ENCODE peak calls at places on chromosomes 5 and 9, in five cellular contexts. H, T, N, D and G are unnamed samples.
A peak's percentile ranks its signal among the peaks of the same experiment; 100 is the strongest.

GRCh38 chr5:86968311-86968753 is 299.4 kb upstream of the RASA1 start:
- DNase-seq in H (no peak), N (no peak), D (peak; percentile 21), T (no peak), G (peak; percentile 74)

GRCh38 chr9:76456202-76456926 is 2.6 kb upstream of the GCNT1 start:
- DNase-seq in N (peak; percentile 75), D (no peak), H (peak; percentile 31), T (peak; percentile 86), G (peak; percentile 64)

GRCh38 chr9:12720551-12720950 is 27.4 kb downstream of the TYRP1 start:
- DNase-seq in N (no peak), D (no peak), T (no peak), H (no peak), G (no peak)

GRCh38 chr5:683619-684481 is 9.3 kb downstream of the TPPP start:
- DNase-seq in D (no peak), N (no peak), T (no peak), H (no peak), G (no peak)

GRCh38 chr5:99005506-99005905 is 76.7 kb upstream of the CHD1 start:
- DNase-seq in T (no peak), N (no peak), D (no peak), H (no peak), G (no peak)

GRCh38 chr5:1016036-1016435 is 7.4 kb downstream of the NKD2 start:
- DNase-seq in T (no peak), H (peak; percentile 65), D (no peak), N (no peak), G (no peak)

GRCh38 chr5:169629847-169630548 is 7.1 kb upstream of the DOCK2 start:
- DNase-seq in D (peak; percentile 57), H (no peak), T (no peak), N (no peak), G (peak; percentile 83)

GRCh38 chr5:74123928-74124327 is 497.9 kb downstream of the ARHGEF28 start:
- DNase-seq in N (no peak), H (no peak), D (no peak), T (no peak), G (no peak)

GRCh38 chr5:56838409-56839039 is 23.2 kb downstream of the MAP3K1 start:
- DNase-seq in T (no peak), N (no peak), D (peak; percentile 25), H (no peak), G (peak; percentile 78)

GRCh38 chr9:81032831-81033230 is 656.5 kb downstream of the TLE1 start:
- DNase-seq in H (no peak), D (no peak), N (no peak), T (no peak), G (no peak)

GRCh38 chr9:122228906-122229837 is at the start of gene LHX6:
- DNase-seq in N (no peak), H (no peak), T (no peak), D (no peak), G (no peak)

GRCh38 chr9:90167920-90168319 is 474.7 kb downstream of the DIRAS2 start:
- DNase-seq in H (no peak), N (no peak), T (no peak), D (no peak), G (no peak)

GRCh38 chr5:123094227-123094918 is 5.3 kb downstream of the PRDM6 start:
- DNase-seq in T (no peak), H (no peak), D (no peak), N (no peak), G (no peak)
- H3K4me3 ChIP-seq in T (no peak overlapping the region), H (no peak overlapping the region), D (no peak overlapping the region), N (no peak overlapping the region), G (no peak overlapping the region)

GRCh38 chr9:124863371-124863831 is 1.5 kb downstream of the ARPC5L start:
- DNase-seq in T (no peak), H (peak; percentile 49), D (no peak), N (no peak), G (no peak)

GRCh38 chr9:124859803-124860581 is 1.8 kb downstream of the RPL35 start:
- DNase-seq in D (no peak), H (no peak), N (no peak), T (no peak), G (no peak)

GRCh38 chr9:124860582-124861341 is 995 bp downstream of the RPL35 start:
- DNase-seq in N (no peak), T (no peak), D (no peak), H (no peak), G (no peak)

GRCh38 chr9:124858330-124859046 is 3.3 kb downstream of the RPL35 start:
- DNase-seq in N (no peak), H (no peak), T (no peak), D (no peak), G (no peak)

DNA sequence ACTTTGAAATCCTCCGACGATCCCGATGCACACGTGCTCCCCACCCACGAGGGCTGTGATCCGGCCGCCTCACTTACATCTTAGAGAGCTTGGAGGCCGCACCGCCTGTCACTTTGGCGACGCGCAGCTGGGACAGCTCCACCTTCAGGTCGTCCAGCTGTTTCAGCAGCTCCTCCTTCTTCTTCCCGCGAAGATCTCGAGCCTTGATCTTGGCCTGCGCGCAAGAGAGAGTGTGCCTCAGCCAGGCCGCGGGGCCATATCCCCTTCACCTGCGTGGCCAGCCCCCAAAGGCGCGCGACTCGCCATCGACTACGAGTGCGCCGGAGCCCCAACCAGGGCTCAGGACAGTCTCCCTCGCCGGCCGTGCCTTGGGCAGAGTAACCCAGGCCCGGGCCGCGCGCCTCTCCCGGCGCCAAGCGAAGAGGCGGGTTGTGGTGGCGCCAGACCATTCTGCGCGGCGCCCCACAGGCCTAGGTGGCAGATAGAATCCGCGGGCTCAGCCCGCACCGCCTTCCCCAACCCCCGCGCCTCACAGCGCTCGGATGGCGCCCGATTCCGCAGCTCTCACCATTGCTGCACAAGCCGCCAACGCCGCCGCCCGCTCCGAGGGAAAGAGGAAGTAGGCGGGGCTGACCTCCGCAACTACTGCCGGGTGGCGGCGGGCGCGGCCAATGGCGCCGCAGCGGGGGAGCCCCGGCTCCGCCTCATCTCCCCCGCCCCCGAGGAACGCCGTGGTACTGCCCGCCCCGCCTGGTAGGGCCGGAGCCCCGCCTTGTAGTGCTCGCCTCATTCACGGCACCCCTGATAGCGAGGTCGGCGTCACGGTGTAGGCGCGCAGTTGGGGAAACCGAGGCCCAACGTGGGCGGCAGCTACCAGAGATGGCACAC is at the start of the genes ARPC5L and RPL35:
- DNase-seq in D (peak; percentile 95), N (peak; percentile 97), T (peak; percentile 96), H (peak; percentile 94), G (peak; percentile 96)
- TF ChIP-seq CTCF in D (no peak), N (peak; percentile 20), T (no peak), H (peak; percentile 23), G (peak; percentile 40)

DNA sequence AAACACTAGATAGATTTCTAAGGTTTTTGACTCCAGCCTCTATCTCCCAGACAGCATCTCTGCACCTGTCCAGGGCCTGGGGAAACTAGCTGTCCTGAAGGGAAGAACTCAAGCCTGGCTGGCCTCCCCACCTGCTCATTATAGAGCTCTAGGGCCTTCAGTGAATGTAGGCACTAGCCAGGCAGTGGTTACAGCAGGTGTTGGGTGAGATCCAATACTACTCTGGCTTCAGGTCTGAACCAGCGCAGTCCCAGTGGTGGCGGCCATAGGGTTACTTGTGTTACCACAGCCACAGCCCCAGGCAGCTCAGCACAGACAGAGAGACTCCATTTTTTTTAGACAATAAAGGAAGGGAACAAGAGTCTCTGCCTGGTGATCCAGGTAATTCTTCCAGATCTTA is 449.2 kb downstream of the IRX1 start:
- DNase-seq in T (no peak), D (no peak), N (no peak), H (no peak), G (no peak)
- H3K4me3 ChIP-seq in T (no peak overlapping the region), D (no peak overlapping the region), N (no peak overlapping the region), H (no peak overlapping the region), G (no peak overlapping the region)

DNA sequence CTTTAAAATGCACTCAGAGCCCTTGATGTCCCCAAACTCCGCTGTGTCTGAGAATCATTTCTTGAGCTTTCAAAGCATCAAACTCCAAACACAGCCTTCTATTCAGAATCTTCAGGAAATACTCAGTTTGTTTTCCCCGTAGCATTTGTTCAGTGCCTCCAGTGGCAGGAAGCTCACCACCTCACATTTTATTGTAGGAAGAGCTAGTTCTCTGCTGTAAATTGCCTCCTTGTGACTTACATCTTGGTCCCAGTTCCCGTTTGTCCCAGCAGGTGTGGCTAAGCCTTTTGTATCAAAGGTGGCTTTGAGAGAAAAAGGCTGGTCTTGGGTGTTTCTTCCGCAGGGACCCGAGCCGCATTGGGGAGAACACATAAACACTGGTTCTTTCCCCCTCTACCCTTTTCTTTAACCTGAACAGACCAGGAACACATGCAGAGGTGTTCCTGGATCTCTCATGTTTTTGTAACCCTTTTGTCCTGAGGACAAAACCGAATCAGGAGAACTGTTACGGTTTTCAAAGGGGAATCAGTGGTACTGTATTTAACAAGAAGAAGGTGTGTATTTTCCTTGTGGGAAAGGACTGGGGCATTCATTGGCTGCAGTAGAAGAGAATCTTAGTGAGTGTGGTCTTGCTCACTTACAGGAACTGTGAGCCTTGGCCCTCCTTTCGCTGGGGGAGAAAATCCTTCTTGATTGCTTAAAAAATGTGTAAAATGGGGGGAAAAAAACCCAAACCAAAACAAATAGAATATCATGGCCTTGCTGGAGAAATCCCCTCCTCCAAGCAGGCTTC is 1.9 kb downstream of the OSMR start:
- DNase-seq in T (no peak), H (no peak), N (no peak), D (peak; percentile 45), G (peak; percentile 42)
- TF ChIP-seq CTCF in T (no peak), H (no peak), N (no peak), D (no peak), G (peak; percentile 22)

GRCh38 chr9:128250839-128251558 is 24.8 kb downstream of the GOLGA2 start:
- DNase-seq in T (no peak), H (no peak), D (no peak), N (no peak), G (no peak)
- H3K4me3 ChIP-seq in T (peak overlapping the region; percentile 51), H (peak overlapping the region; percentile 28), D (no peak overlapping the region), N (peak overlapping the region; percentile 36), G (peak overlapping the region; percentile 37)

GRCh38 chr5:167029488-167029887 is 1262.0 kb upstream of the WWC1 start:
- DNase-seq in H (no peak), T (no peak), D (no peak), N (no peak), G (no peak)

GRCh38 chr5:167036585-167036984 is 1254.9 kb upstream of the WWC1 start:
- DNase-seq in T (no peak), D (no peak), H (no peak), N (no peak), G (no peak)

DNA sequence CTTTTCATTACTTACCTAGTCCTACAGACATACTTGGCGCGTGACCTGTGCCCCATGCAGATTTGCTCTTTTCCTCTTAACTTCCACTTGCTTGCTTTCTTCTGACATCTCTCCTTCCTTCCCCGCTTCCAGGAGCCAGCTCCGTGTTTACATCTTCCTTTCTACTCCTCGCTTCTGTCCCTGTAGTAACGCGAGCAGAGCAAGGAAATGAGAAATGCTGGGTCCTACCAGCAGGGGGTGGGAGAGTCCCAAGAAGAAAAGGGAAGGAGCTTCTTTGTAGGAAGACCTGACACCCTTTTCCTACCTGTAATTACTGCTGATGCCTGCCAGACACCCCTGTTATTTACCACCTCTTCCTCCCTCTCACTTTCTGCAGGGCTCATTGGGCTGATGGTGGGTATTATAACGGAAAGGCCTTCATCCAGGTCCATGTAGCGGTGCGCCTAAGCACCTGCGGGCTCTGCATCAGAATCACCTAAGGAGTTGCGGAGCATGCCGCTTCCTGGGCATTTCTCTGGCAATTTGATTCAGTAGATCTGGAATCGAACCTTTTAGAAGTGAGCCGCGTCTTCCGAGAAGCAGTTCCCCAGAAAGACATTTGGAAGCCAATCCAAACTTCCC is 1260.8 kb upstream of the WWC1 start:
- DNase-seq in D (peak; percentile 2), H (no peak), N (peak; percentile 27), T (no peak), G (no peak)
- TF ChIP-seq CTCF in D (peak; percentile 20), H (no peak), N (no peak), T (no peak), G (no peak)